ENCODE peak calls at places on chromosome 2, in four cellular contexts. N, F, W and Z are unnamed samples.
A peak's percentile ranks its signal among the peaks of the same experiment; 100 is the strongest.

GRCh38 chr2:152432206-152432653 is 97.3 kb downstream of the FMNL2 start:
- DNase-seq in N (no peak), F (no peak), W (peak; percentile 95), Z (peak; percentile 83)

GRCh38 chr2:169623224-169623623 is 39.1 kb downstream of the PPIG start:
- DNase-seq in N (no peak), F (no peak), W (peak; percentile 3), Z (no peak)

GRCh38 chr2:111626037-111626861 is 257.7 kb downstream of the ANAPC1 start:
- DNase-seq in N (no peak), F (no peak), W (peak; percentile 39), Z (peak; percentile 74)

GRCh38 chr2:119242276-119243119 is 18.9 kb downstream of the STEAP3 start:
- DNase-seq in N (no peak), F (no peak), W (no peak), Z (no peak)

GRCh38 chr2:28390857-28391563 is 1.6 kb upstream of the FOSL2 start:
- DNase-seq in N (peak; percentile 79), F (peak; percentile 90), W (peak; percentile 92), Z (no peak)

GRCh38 chr2:10309286-10309685 is 6.6 kb downstream of the HPCAL1 start:
- DNase-seq in N (no peak), F (no peak), W (no peak), Z (no peak)

GRCh38 chr2:3523551-3524041 is 4.3 kb upstream of the ADI1 start:
- DNase-seq in N (no peak), F (no peak), W (peak; percentile 52), Z (no peak)

GRCh38 chr2:84435331-84436081 is 23.6 kb downstream of the SUCLG1 start:
- DNase-seq in N (no peak), F (peak; percentile 15), W (peak; percentile 92), Z (no peak)

GRCh38 chr2:79887747-79888374 is 375.0 kb downstream of the CTNNA2 start:
- DNase-seq in N (no peak), F (no peak), W (peak; percentile 79), Z (peak; percentile 69)

GRCh38 chr2:12742891-12743290 is 26.2 kb downstream of the TRIB2 start:
- DNase-seq in N (no peak), F (no peak), W (peak; percentile 54), Z (no peak)

GRCh38 chr2:26318950-26319349 is 27.0 kb upstream of the SELENOI start:
- DNase-seq in N (no peak), F (no peak), W (no peak), Z (no peak)

GRCh38 chr2:71892132-71892730 is 255.4 kb downstream of the CYP26B1 start:
- DNase-seq in N (no peak), F (no peak), W (no peak), Z (no peak)

GRCh38 chr2:160977376-160977775 is 182.9 kb upstream of the TANK start:
- DNase-seq in N (no peak), F (no peak), W (no peak), Z (no peak)

GRCh38 chr2:152609699-152610098 is 107.6 kb downstream of the PRPF40A start:
- DNase-seq in N (no peak), F (no peak), W (no peak), Z (no peak)

GRCh38 chr2:225842939-225843338 is 443.4 kb downstream of the NYAP2 start:
- DNase-seq in N (no peak), F (no peak), W (peak; percentile 62), Z (no peak)

GRCh38 chr2:46305177-46305576 is 8.0 kb downstream of the EPAS1 start:
- DNase-seq in N (no peak), F (no peak), W (no peak), Z (no peak)
- H3K4me3 ChIP-seq in N (no peak overlapping the region), F (peak overlapping the region; percentile 94), W (no peak overlapping the region), Z (no peak overlapping the region)

GRCh38 chr2:180012523-180012922 is 5.4 kb upstream of the CWC22 start:
- DNase-seq in N (no peak), F (no peak), W (peak; percentile 88), Z (no peak)
- TF ChIP-seq CTCF in N (no peak), F (no peak), W (no peak), Z (no peak)

GRCh38 chr2:199807966-199808365 is 43.0 kb downstream of the FTCDNL1 start:
- DNase-seq in N (no peak), F (no peak), W (no peak), Z (peak; percentile 11)
- H3K4me3 ChIP-seq in N (no peak overlapping the region), F (no peak overlapping the region), W (no peak overlapping the region), Z (no peak overlapping the region)

GRCh38 chr2:241724259-241724974 is 10.0 kb upstream of the D2HGDH start:
- DNase-seq in N (no peak), F (no peak), W (no peak), Z (peak; percentile 35)
- TF ChIP-seq CTCF in N (no peak), F (peak; percentile 54), W (peak; percentile 45), Z (peak; percentile 20)

GRCh38 chr2:98483257-98483861 is 38.7 kb downstream of the INPP4A start:
- DNase-seq in N (no peak), F (no peak), W (no peak), Z (no peak)

GRCh38 chr2:98479959-98480524 is 35.4 kb downstream of the INPP4A start:
- DNase-seq in N (no peak), F (peak; percentile 70), W (peak; percentile 40), Z (peak; percentile 85)

GRCh38 chr2:98480598-98480997 is 35.9 kb downstream of the INPP4A start:
- DNase-seq in N (no peak), F (no peak), W (no peak), Z (no peak)

GRCh38 chr2:98484121-98484557 is 39.5 kb downstream of the INPP4A start:
- DNase-seq in N (no peak), F (no peak), W (no peak), Z (no peak)

DNA sequence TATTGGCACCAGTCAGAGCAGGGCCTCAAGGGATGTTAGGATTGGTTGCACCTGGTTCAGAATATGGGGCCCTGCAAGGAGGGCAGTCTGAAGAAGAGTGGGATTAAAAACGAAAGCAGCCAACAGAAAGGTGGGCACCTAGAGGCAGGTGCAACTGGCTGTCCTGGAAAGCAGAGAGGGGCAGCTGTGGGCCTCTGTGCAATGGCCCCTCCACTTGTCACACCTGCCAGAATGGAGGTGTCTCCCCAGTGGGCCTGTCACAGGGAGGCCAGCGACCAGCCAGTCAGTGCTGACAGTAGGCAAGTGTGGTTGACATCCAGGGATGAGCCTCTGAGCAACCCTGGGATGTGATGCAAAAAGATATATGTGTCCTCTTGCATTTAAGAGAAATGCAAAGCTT is 37.7 kb downstream of the INPP4A start:
- DNase-seq in N (no peak), F (no peak), W (no peak), Z (no peak)
- H3K4me3 ChIP-seq in N (no peak overlapping the region), F (no peak overlapping the region), W (no peak overlapping the region), Z (no peak overlapping the region)